ENCODE peak calls at places on chromosomes 16 and 17, in five cellular contexts. G, U, C, Q and B are unnamed samples.

GRCh38 chr17:4715071-4715749 is 4.8 kb downstream of the ARRB2 start:
- DNase-seq in G (no peak), U (peak), C (no peak), Q (peak), B (no peak)

GRCh38 chr17:16363749-16364536 is 10.7 kb upstream of the CENPV start:
- DNase-seq in G (peak), U (peak), C (peak), Q (peak), B (peak)

GRCh38 chr17:31274252-31274651 is 22.8 kb downstream of the OMG start:
- DNase-seq in G (peak), U (no peak), C (peak), Q (no peak), B (peak)

GRCh38 chr16:72894291-72895151 is 153.4 kb downstream of the ZFHX3 start:
- DNase-seq in G (peak), U (peak), C (peak), Q (no peak), B (peak)

GRCh38 chr16:82074019-82074558 is 39.0 kb downstream of the HSD17B2 start:
- DNase-seq in G (no peak), U (no peak), C (no peak), Q (no peak), B (no peak)

GRCh38 chr16:73067671-73068545 is 20.0 kb upstream of the ZFHX3 start:
- DNase-seq in G (no peak), U (no peak), C (no peak), Q (no peak), B (no peak)

GRCh38 chr17:17710728-17711541 is 29.7 kb downstream of the RAI1 start:
- DNase-seq in G (peak), U (peak), C (peak), Q (no peak), B (peak)

GRCh38 chr17:3964203-3965122 is at the start of gene ATP2A3:
- DNase-seq in G (no peak), U (peak), C (peak), Q (peak), B (no peak)

GRCh38 chr17:82881900-82882714 is 42.3 kb upstream of the ZNF750 start:
- DNase-seq in G (peak), U (peak), C (peak), Q (no peak), B (no peak)

GRCh38 chr17:31541559-31541958 is 150.1 kb downstream of the RAB11FIP4 start:
- DNase-seq in G (no peak), U (no peak), C (no peak), Q (no peak), B (no peak)

GRCh38 chr16:69190598-69190997 is 3.6 kb downstream of the SNTB2 start:
- DNase-seq in G (no peak), U (no peak), C (no peak), Q (no peak), B (no peak)

GRCh38 chr17:49779730-49780220 is 8.7 kb upstream of the KAT7 start:
- DNase-seq in G (peak), U (no peak), C (peak), Q (no peak), B (peak)

GRCh38 chr17:42279776-42280630 is 3.8 kb upstream of the STAT5B start:
- DNase-seq in G (no peak), U (no peak), C (no peak), Q (no peak), B (no peak)